ENCODE peak calls at places on chromosome 7, in five cellular contexts. Y is ovary, V is NCI-H2029, W is A549, A is amygdala. K is an unnamed sample.

GRCh38 chr7:135774284-135774683 is 25.7 kb upstream of the FAM180A start:
- DNase-seq in Y (no peak), V (peak; percentile 93), W (peak; percentile 52), A (no peak), K (peak; percentile 68)

GRCh38 chr7:40244226-40244625 is 109.4 kb downstream of the SUGCT start:
- DNase-seq in Y (no peak), V (no peak), W (no peak), A (no peak), K (no peak)

GRCh38 chr7:121286186-121286585 is 42.6 kb upstream of the WNT16 start:
- DNase-seq in Y (no peak), V (no peak), W (no peak), A (no peak), K (no peak)

GRCh38 chr7:38189256-38189938 is 11.4 kb downstream of the STARD3NL start:
- DNase-seq in Y (no peak), V (no peak), W (no peak), A (no peak), K (no peak)

GRCh38 chr7:98559958-98560357 is 57.1 kb upstream of the NPTX2 start:
- DNase-seq in Y (no peak), V (no peak), W (no peak), A (no peak), K (no peak)

GRCh38 chr7:158821173-158822021 is 7.9 kb downstream of the ESYT2 start:
- DNase-seq in Y (peak; percentile 36), V (no peak), W (peak; percentile 67), A (no peak), K (no peak)

GRCh38 chr7:55486991-55487390 is 85.3 kb downstream of the VOPP1 start:
- DNase-seq in Y (no peak), V (no peak), W (no peak), A (no peak), K (no peak)

GRCh38 chr7:5380350-5381210 is 43.1 kb downstream of the TNRC18 start:
- DNase-seq in Y (no peak), V (no peak), W (no peak), A (no peak), K (no peak)

GRCh38 chr7:844043-844442 is 11.8 kb downstream of the SUN1 start:
- DNase-seq in Y (no peak), V (no peak), W (no peak), A (no peak), K (no peak)

GRCh38 chr7:125643302-125643701 is 713.7 kb upstream of the POT1 start:
- DNase-seq in Y (no peak), V (no peak), W (no peak), A (no peak), K (no peak)

K was measured in SHP77.